ENCODE peak calls at places on chromosomes 4 and X, in six cellular contexts. One of them, this sample, is unnamed.

GRCh38 chrX:52923781-52924241 is 26.7 kb downstream of the FAM156B start:
- DNase-seq in Ammon's horn: peak
- DNase-seq in fibroblast of lung: peak
- DNase-seq in posterior cingulate gyrus: no peak
- DNase-seq in endothelial cell: no peak
- DNase-seq in K562: no peak
- DNase-seq in this sample: no peak

GRCh38 chr4:99351487-99351886 is 1.1 kb downstream of the ADH1C start:
- DNase-seq in fibroblast of lung: no peak
- DNase-seq in Ammon's horn: no peak
- DNase-seq in posterior cingulate gyrus: no peak
- DNase-seq in K562: no peak
- DNase-seq in endothelial cell: no peak
- DNase-seq in this sample: no peak

GRCh38 chr4:152036626-152037025 is 275.8 kb upstream of the GATB start:
- DNase-seq in endothelial cell: no peak
- DNase-seq in Ammon's horn: no peak
- DNase-seq in fibroblast of lung: no peak
- DNase-seq in K562: no peak
- DNase-seq in posterior cingulate gyrus: no peak
- DNase-seq in this sample: no peak

GRCh38 chr4:80197132-80197573 is at the start of gene PRDM8:
- DNase-seq in fibroblast of lung: no peak
- DNase-seq in Ammon's horn: peak
- DNase-seq in endothelial cell: peak
- DNase-seq in posterior cingulate gyrus: peak
- DNase-seq in K562: no peak
- DNase-seq in this sample: no peak

GRCh38 chrX:121641560-121641959 is 594.1 kb downstream of the GLUD2 start:
- DNase-seq in posterior cingulate gyrus: no peak
- DNase-seq in Ammon's horn: no peak
- DNase-seq in fibroblast of lung: no peak
- DNase-seq in endothelial cell: no peak
- DNase-seq in K562: no peak
- DNase-seq in this sample: no peak

GRCh38 chrX:15055146-15055930 is 182.1 kb downstream of the MOSPD2 start:
- DNase-seq in fibroblast of lung: no peak
- DNase-seq in posterior cingulate gyrus: no peak
- DNase-seq in Ammon's horn: no peak
- DNase-seq in K562: no peak
- DNase-seq in endothelial cell: no peak
- DNase-seq in this sample: no peak

GRCh38 chr4:8140915-8141314 is 17.7 kb downstream of the ABLIM2 start:
- DNase-seq in posterior cingulate gyrus: no peak
- DNase-seq in endothelial cell: no peak
- DNase-seq in K562: no peak
- DNase-seq in Ammon's horn: no peak
- DNase-seq in fibroblast of lung: no peak
- DNase-seq in this sample: no peak

GRCh38 chrX:46165411-46165810 is 379.8 kb downstream of the ZNF674 start:
- DNase-seq in Ammon's horn: no peak
- DNase-seq in endothelial cell: no peak
- DNase-seq in fibroblast of lung: peak
- DNase-seq in posterior cingulate gyrus: no peak
- DNase-seq in K562: no peak
- DNase-seq in this sample: no peak

GRCh38 chr4:180455226-180455625 is 1788.0 kb upstream of the TENM3 start:
- DNase-seq in Ammon's horn: no peak
- DNase-seq in fibroblast of lung: no peak
- DNase-seq in endothelial cell: no peak
- DNase-seq in K562: no peak
- DNase-seq in posterior cingulate gyrus: no peak
- DNase-seq in this sample: peak

GRCh38 chrX:153514259-153514658 is 3.2 kb upstream of the ATP2B3 start:
- DNase-seq in Ammon's horn: no peak
- DNase-seq in posterior cingulate gyrus: no peak
- DNase-seq in endothelial cell: no peak
- DNase-seq in K562: no peak
- DNase-seq in fibroblast of lung: no peak
- DNase-seq in this sample: no peak

GRCh38 chr4:52588771-52589591 is 70.1 kb downstream of the USP46 start:
- DNase-seq in posterior cingulate gyrus: no peak
- DNase-seq in K562: no peak
- DNase-seq in fibroblast of lung: peak
- DNase-seq in Ammon's horn: no peak
- DNase-seq in endothelial cell: no peak
- DNase-seq in this sample: no peak

GRCh38 chrX:143081231-143081630 is 55.5 kb downstream of the SPANXN4 start:
- DNase-seq in K562: no peak
- DNase-seq in posterior cingulate gyrus: no peak
- DNase-seq in Ammon's horn: no peak
- DNase-seq in endothelial cell: no peak
- DNase-seq in fibroblast of lung: no peak
- DNase-seq in this sample: no peak

GRCh38 chr4:2350982-2351381 is 67.5 kb downstream of the ZFYVE28 start:
- DNase-seq in fibroblast of lung: no peak
- DNase-seq in Ammon's horn: no peak
- DNase-seq in K562: no peak
- DNase-seq in posterior cingulate gyrus: no peak
- DNase-seq in endothelial cell: no peak
- DNase-seq in this sample: no peak

GRCh38 chr4:39255266-39255665 is 72.9 kb downstream of the WDR19 start:
- DNase-seq in fibroblast of lung: peak
- DNase-seq in endothelial cell: no peak
- DNase-seq in K562: peak
- DNase-seq in Ammon's horn: no peak
- DNase-seq in posterior cingulate gyrus: no peak
- DNase-seq in this sample: no peak

GRCh38 chr4:177108708-177109107 is 201.0 kb upstream of the NEIL3 start:
- DNase-seq in endothelial cell: no peak
- DNase-seq in Ammon's horn: no peak
- DNase-seq in fibroblast of lung: peak
- DNase-seq in posterior cingulate gyrus: no peak
- DNase-seq in K562: no peak
- DNase-seq in this sample: no peak

GRCh38 chrX:70437011-70437410 is 7.6 kb upstream of the DLG3 start:
- DNase-seq in Ammon's horn: no peak
- DNase-seq in fibroblast of lung: no peak
- DNase-seq in posterior cingulate gyrus: no peak
- DNase-seq in K562: no peak
- DNase-seq in endothelial cell: no peak
- DNase-seq in this sample: no peak

GRCh38 chr4:141027421-141027820 is 105.8 kb downstream of the RNF150 start:
- DNase-seq in Ammon's horn: no peak
- DNase-seq in fibroblast of lung: peak
- DNase-seq in posterior cingulate gyrus: no peak
- DNase-seq in endothelial cell: no peak
- DNase-seq in K562: no peak
- DNase-seq in this sample: no peak

GRCh38 chrX:2492536-2493218 is 8.1 kb downstream of the DHRSX start:
- DNase-seq in Ammon's horn: no peak
- DNase-seq in posterior cingulate gyrus: no peak
- DNase-seq in fibroblast of lung: no peak
- DNase-seq in K562: no peak
- DNase-seq in endothelial cell: no peak
- DNase-seq in this sample: no peak

GRCh38 chr4:8276358-8277240 is 7.0 kb downstream of the HTRA3 start:
- DNase-seq in endothelial cell: no peak
- DNase-seq in posterior cingulate gyrus: no peak
- DNase-seq in Ammon's horn: no peak
- DNase-seq in fibroblast of lung: peak
- DNase-seq in K562: no peak
- DNase-seq in this sample: no peak

This sample was measured in iPS DF 19.7.